ENCODE peak calls at places on chromosomes 12 and 14, in nine cellular contexts. V is BE2C, I is fibroblast of pulmonary artery, H is ovary, G is AG04450, C is cardiac fibroblast, M is AG09319, S is Caco-2, B is omental fat pad. Y is an unnamed sample.

GRCh38 chr14:72909163-72909562 is 15.3 kb upstream of the DPF3 start:
- DNase-seq in B (no peak), H (no peak), M (no peak), C (no peak), V (no peak), I (no peak), S (no peak), G (no peak), Y (no peak)

GRCh38 chr12:15602051-15602672 is 187.0 kb downstream of the EPS8 start:
- DNase-seq in B (no peak), H (no peak), G (no peak), S (no peak), M (no peak), V (no peak), C (no peak), I (no peak), Y (no peak)

GRCh38 chr14:90780519-90780918 is 35.7 kb downstream of the TTC7B start:
- DNase-seq in C (no peak), S (no peak), V (no peak), M (no peak), I (no peak), H (peak; percentile 10), G (no peak), B (no peak), Y (no peak)

GRCh38 chr14:95466506-95466905 is 49.9 kb downstream of the SYNE3 start:
- DNase-seq in G (no peak), S (no peak), I (no peak), C (no peak), V (no peak), B (no peak), H (no peak), M (no peak), Y (no peak)

GRCh38 chr12:115756271-115756670 is 521.2 kb downstream of the MED13L start:
- DNase-seq in I (no peak), C (no peak), B (no peak), G (no peak), M (no peak), V (peak; percentile 10), H (no peak), S (no peak), Y (no peak)

GRCh38 chr12:112891093-112892024 is 15.4 kb upstream of the OAS1 start:
- DNase-seq in I (peak; percentile 3), S (no peak), G (no peak), H (no peak), V (peak; percentile 92), B (no peak), M (no peak), C (peak; percentile 43), Y (no peak)

GRCh38 chr12:92539966-92540791 is 162.6 kb upstream of the PLEKHG7 start:
- DNase-seq in V (peak; percentile 26), I (no peak), G (no peak), C (no peak), S (no peak), M (no peak), B (no peak), H (no peak), Y (no peak)

GRCh38 chr12:52183544-52183910 is 8.3 kb downstream of the KRT80 start:
- DNase-seq in C (no peak), I (no peak), M (no peak), H (no peak), S (no peak), V (no peak), B (no peak), G (no peak), Y (no peak)

GRCh38 chr12:91384391-91384790 is 201.8 kb upstream of the DCN start:
- DNase-seq in S (no peak), I (no peak), B (no peak), V (no peak), G (no peak), H (no peak), M (no peak), C (no peak), Y (no peak)

GRCh38 chr12:12611512-12612306 is at the start of gene CREBL2:
- DNase-seq in S (peak; percentile 96), B (peak; percentile 76), H (peak; percentile 95), G (peak; percentile 90), V (peak; percentile 94), C (peak; percentile 99), M (peak; percentile 90), I (peak; percentile 99), Y (peak; percentile 75)

GRCh38 chr14:76546426-76547221 is 170.7 kb downstream of the ESRRB start:
- DNase-seq in G (no peak), V (peak; percentile 69), S (no peak), H (no peak), C (no peak), I (no peak), B (no peak), M (no peak), Y (peak; percentile 36)

GRCh38 chr12:21696603-21697002 is 39.0 kb upstream of the LDHB start:
- DNase-seq in H (no peak), I (no peak), V (no peak), C (no peak), B (no peak), S (no peak), M (no peak), G (no peak), Y (no peak)

GRCh38 chr14:89921896-89922548 is 32.5 kb downstream of the EFCAB11 start:
- DNase-seq in G (no peak), B (no peak), V (no peak), S (no peak), M (no peak), I (peak; percentile 89), H (no peak), C (peak; percentile 76), Y (no peak)

GRCh38 chr12:105100998-105101397 is 6.5 kb upstream of the WASHC4 start:
- DNase-seq in V (no peak), B (no peak), H (no peak), I (peak; percentile 62), G (no peak), S (no peak), M (no peak), C (peak; percentile 59), Y (no peak)

GRCh38 chr14:90536511-90537191 is 139.8 kb downstream of the CALM1 start:
- DNase-seq in M (no peak), G (no peak), B (no peak), C (no peak), V (no peak), S (no peak), H (no peak), I (no peak), Y (no peak)

GRCh38 chr12:110537605-110538409 is 35.7 kb downstream of the RAD9B start:
- DNase-seq in G (no peak), B (no peak), C (no peak), I (no peak), S (no peak), M (no peak), H (no peak), V (no peak), Y (no peak)

GRCh38 chr12:54082402-54082892 is 28.8 kb downstream of the HOXC4 start:
- DNase-seq in S (peak; percentile 78), H (peak; percentile 82), I (no peak), G (no peak), C (peak; percentile 6), M (no peak), B (no peak), V (peak; percentile 44), Y (no peak)

GRCh38 chr12:7602287-7602686 is 63.4 kb downstream of the APOBEC1 start:
- DNase-seq in M (no peak), V (no peak), B (no peak), I (peak; percentile 0), S (no peak), H (no peak), G (no peak), C (no peak), Y (no peak)

GRCh38 chr12:98939926-98940325 is 294.8 kb downstream of the APAF1 start:
- DNase-seq in G (no peak), I (no peak), H (no peak), B (no peak), V (no peak), C (no peak), S (no peak), M (no peak), Y (no peak)

GRCh38 chr12:98935847-98936246 is 290.8 kb downstream of the APAF1 start:
- DNase-seq in H (no peak), B (no peak), C (no peak), I (no peak), M (no peak), G (no peak), S (no peak), V (no peak), Y (no peak)

GRCh38 chr12:98939350-98939749 is 294.3 kb downstream of the APAF1 start:
- DNase-seq in C (peak; percentile 42), M (no peak), V (no peak), G (no peak), H (no peak), S (no peak), B (no peak), I (peak; percentile 42), Y (no peak)
- TF ChIP-seq CTCF in C (peak; percentile 38), M (peak; percentile 41), V (peak; percentile 46), G (peak; percentile 60), H (no peak), S (peak; percentile 32), B (no peak), I (peak; percentile 50), Y (peak; percentile 38)

GRCh38 chr14:105933238-105933637 is 406.9 kb downstream of the TMEM121 start:
- DNase-seq in V (no peak), I (no peak), B (no peak), G (no peak), M (no peak), C (no peak), H (no peak), S (no peak), Y (no peak)
- TF ChIP-seq CTCF in V (no peak), I (no peak), B (no peak), G (no peak), M (no peak), C (no peak), H (no peak), S (no peak), Y (no peak)

GRCh38 chr14:32230181-32230580 is 27.1 kb upstream of the RNU6-8 start:
- DNase-seq in I (peak; percentile 34), H (no peak), G (no peak), B (no peak), C (peak; percentile 3), M (no peak), V (no peak), S (no peak), Y (no peak)
- TF ChIP-seq CTCF in I (no peak), H (no peak), G (no peak), B (no peak), C (peak; percentile 3), M (no peak), V (peak; percentile 4), S (no peak), Y (no peak)

DNA sequence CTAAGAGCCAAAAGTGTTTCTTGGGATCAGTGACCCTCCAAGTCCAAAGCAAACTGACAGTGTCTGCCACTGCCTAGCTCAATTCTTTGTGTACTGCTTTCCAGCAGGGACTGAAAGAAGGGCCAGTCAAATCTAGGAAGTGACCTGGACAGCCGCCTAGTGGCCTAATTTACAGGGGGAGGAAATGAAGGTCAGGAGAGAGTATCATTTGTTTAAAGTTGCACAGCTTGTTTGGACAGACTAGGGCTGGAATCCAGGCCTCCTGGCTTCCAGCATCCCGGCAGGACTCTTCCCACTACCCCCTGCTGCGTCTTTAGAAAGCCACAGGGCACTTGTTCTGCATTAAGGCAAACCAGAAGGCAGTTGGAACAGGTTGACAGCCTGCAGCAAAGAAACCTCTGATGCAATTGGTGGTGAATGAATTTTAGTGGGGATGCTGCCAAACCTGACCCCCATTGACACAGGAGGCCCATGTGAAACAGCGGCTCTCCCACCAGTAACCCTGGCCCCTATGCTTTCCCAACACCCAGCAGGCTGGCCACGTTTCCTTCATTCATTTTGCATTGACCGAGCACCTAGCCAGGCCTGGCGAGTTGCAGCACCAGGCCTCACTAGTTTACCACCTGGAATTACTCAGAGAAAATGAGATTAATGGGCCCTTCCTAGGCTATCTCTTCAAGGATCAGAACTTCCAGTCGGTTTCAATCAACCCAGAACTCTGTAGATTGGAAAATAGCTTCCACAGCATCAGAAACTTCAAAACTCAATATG is 28.2 kb downstream of the GALNT16 start:
- DNase-seq in H (peak; percentile 53), I (peak; percentile 21), S (no peak), B (no peak), G (peak; percentile 15), C (peak; percentile 42), M (peak; percentile 75), V (peak; percentile 42), Y (no peak)
- TF ChIP-seq CTCF in H (peak; percentile 13), I (peak; percentile 43), S (peak; percentile 45), B (no peak), G (peak; percentile 61), C (peak; percentile 69), M (peak; percentile 59), V (peak; percentile 45), Y (no peak)